ENCODE peak calls at places on chromosomes 4 and X, in eight cellular contexts. O is fibroblast of lung, B is HCT116, M is tibial nerve, Y is esophagus muscularis mucosa, L is right atrium auricular region, V is A549, H is brain microvascular endothelial cell. W is an unnamed sample.

GRCh38 chr4:182339246-182339645 is 96.0 kb downstream of the TENM3 start:
- DNase-seq in O (no peak), B (no peak), M (no peak), Y (no peak), L (no peak), V (no peak), H (no peak), W (no peak)

GRCh38 chr4:2637956-2638552 is 101.6 kb downstream of the FAM193A start:
- DNase-seq in O (no peak), B (no peak), M (no peak), Y (no peak), L (no peak), V (no peak), H (no peak), W (no peak)

GRCh38 chrX:48648299-48648698 is 35.3 kb upstream of the WAS start:
- DNase-seq in O (peak; percentile 71), B (no peak), M (peak; percentile 15), Y (no peak), L (peak; percentile 59), V (no peak), H (peak; percentile 12), W (peak; percentile 21)

GRCh38 chr4:110780538-110780937 is 157.7 kb upstream of the PITX2 start:
- DNase-seq in O (no peak), B (no peak), M (no peak), Y (no peak), L (no peak), V (no peak), H (no peak), W (no peak)

GRCh38 chrX:39532761-39533160 is 565.0 kb downstream of the BCOR start:
- DNase-seq in O (no peak), B (no peak), M (no peak), Y (no peak), L (no peak), V (no peak), H (no peak), W (no peak)

GRCh38 chr4:73599182-73599581 is 21.1 kb downstream of the RASSF6 start:
- DNase-seq in O (peak; percentile 85), B (peak; percentile 38), M (peak; percentile 12), Y (no peak), L (no peak), V (peak; percentile 51), H (peak; percentile 36), W (no peak)

GRCh38 chr4:54971474-54971950 is 153.9 kb downstream of the KDR start:
- DNase-seq in O (peak; percentile 73), B (peak; percentile 53), M (no peak), Y (no peak), L (no peak), V (peak; percentile 28), H (peak; percentile 44), W (no peak)

GRCh38 chrX:19833034-19833677 is 54.2 kb downstream of the SH3KBP1 start:
- DNase-seq in O (no peak), B (no peak), M (no peak), Y (no peak), L (no peak), V (no peak), H (no peak), W (no peak)

GRCh38 chr4:163748474-163748873 is 254.0 kb downstream of the TMA16 start:
- DNase-seq in O (peak; percentile 13), B (no peak), M (no peak), Y (no peak), L (no peak), V (no peak), H (peak; percentile 5), W (no peak)

DNA sequence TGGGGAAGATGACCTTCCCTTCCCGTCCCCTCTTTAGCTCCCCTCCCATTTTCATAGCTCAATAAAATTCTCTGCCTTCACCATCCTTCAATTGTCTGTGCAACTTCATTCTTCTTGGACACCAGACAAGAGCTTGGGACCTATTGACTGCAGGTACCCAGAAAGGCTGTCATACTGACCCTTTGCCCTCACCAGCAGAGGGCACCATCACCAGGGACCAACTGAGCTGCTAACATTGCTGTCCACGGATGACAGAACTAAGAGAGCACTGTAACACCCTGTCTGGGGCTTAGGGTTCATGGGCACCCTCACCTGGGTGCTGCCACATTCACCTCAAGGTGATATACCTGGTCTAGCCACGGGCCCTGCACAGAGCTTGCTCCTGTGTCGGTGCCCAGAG is 141.3 kb upstream of the VCX3B start:
- DNase-seq in O (no peak), B (no peak), M (no peak), Y (no peak), L (no peak), V (no peak), H (no peak), W (no peak)
- TF ChIP-seq CTCF in O (no peak), B (no peak), M (no peak), Y (no peak), L (no peak), V (no peak), H (peak; percentile 26), W (peak; percentile 18)

GRCh38 chr4:70759126-70759525 is 37.4 kb downstream of the RUFY3 start:
- DNase-seq in O (no peak), B (no peak), M (no peak), Y (no peak), L (no peak), V (no peak), H (peak; percentile 18), W (no peak)
- H3K4me3 ChIP-seq in O (no peak overlapping the region), B (no peak overlapping the region), M (no peak overlapping the region), Y (no peak overlapping the region), L (peak overlapping the region; percentile 1), V (no peak overlapping the region), H (no peak overlapping the region), W (no peak overlapping the region)

GRCh38 chrX:132956421-132957210 is 1.8 kb downstream of the HS6ST2 start:
- DNase-seq in O (no peak), B (no peak), M (no peak), Y (no peak), L (no peak), V (no peak), H (no peak), W (no peak)

GRCh38 chrX:132957211-132958085 is 981 bp downstream of the HS6ST2 start:
- DNase-seq in O (no peak), B (no peak), M (no peak), Y (no peak), L (no peak), V (no peak), H (no peak), W (no peak)

GRCh38 chrX:132955710-132956109 is 2.7 kb downstream of the HS6ST2 start:
- DNase-seq in O (no peak), B (no peak), M (no peak), Y (no peak), L (no peak), V (no peak), H (no peak), W (no peak)

GRCh38 chrX:132954323-132954722 is 4.1 kb downstream of the HS6ST2 start:
- DNase-seq in O (no peak), B (no peak), M (no peak), Y (no peak), L (no peak), V (no peak), H (no peak), W (no peak)

DNA sequence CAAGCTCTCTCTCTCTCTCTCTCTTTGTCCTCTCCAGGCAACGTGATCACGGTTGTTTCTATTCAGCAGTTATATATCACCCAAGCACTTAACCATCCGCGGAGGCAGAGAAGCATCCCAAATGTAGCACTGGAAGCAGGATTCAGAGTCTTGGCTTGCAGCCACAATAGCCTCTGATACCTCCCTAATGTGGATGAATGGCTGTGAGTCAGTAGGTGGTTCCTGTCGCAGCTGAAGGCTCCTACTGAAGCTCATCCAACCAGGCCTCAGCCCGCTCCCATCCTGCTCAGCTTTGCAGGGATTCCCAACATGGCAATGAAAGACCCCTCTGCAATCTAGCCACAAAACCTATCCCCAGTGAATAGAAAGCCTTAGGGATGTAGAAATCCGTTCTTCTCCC is 5.1 kb downstream of the HS6ST2 start:
- DNase-seq in O (no peak), B (no peak), M (no peak), Y (no peak), L (no peak), V (no peak), H (no peak), W (no peak)
- TF ChIP-seq CTCF in O (no peak), B (no peak), M (no peak), Y (no peak), L (no peak), V (no peak), H (no peak), W (no peak)

GRCh38 chrX:124736553-124737240 is 390.3 kb downstream of the SH2D1A start:
- DNase-seq in O (no peak), B (no peak), M (no peak), Y (no peak), L (no peak), V (no peak), H (no peak), W (no peak)
- H3K4me3 ChIP-seq in O (no peak overlapping the region), B (no peak overlapping the region), M (no peak overlapping the region), Y (no peak overlapping the region), L (no peak overlapping the region), V (no peak overlapping the region), H (no peak overlapping the region), W (no peak overlapping the region)

GRCh38 chr4:165514739-165515138 is 135.9 kb downstream of the CPE start:
- DNase-seq in O (no peak), B (no peak), M (no peak), Y (no peak), L (no peak), V (no peak), H (no peak), W (no peak)
- TF ChIP-seq CTCF in O (no peak), B (no peak), M (no peak), Y (no peak), L (no peak), V (no peak), H (no peak), W (no peak)

GRCh38 chr4:173697840-173698239 is 167.8 kb upstream of the HAND2 start:
- DNase-seq in O (no peak), B (no peak), M (no peak), Y (no peak), L (no peak), V (no peak), H (no peak), W (no peak)

GRCh38 chr4:173700650-173701049 is 170.6 kb upstream of the HAND2 start:
- DNase-seq in O (no peak), B (no peak), M (no peak), Y (no peak), L (no peak), V (no peak), H (no peak), W (no peak)

GRCh38 chr4:173696551-173696950 is 166.5 kb upstream of the HAND2 start:
- DNase-seq in O (no peak), B (no peak), M (no peak), Y (no peak), L (no peak), V (no peak), H (no peak), W (no peak)

GRCh38 chr4:173699841-173700475 is 169.9 kb upstream of the HAND2 start:
- DNase-seq in O (no peak), B (no peak), M (no peak), Y (no peak), L (no peak), V (no peak), H (no peak), W (no peak)

GRCh38 chr4:173698557-173699262 is 168.7 kb upstream of the HAND2 start:
- DNase-seq in O (no peak), B (no peak), M (no peak), Y (no peak), L (no peak), V (no peak), H (no peak), W (peak; percentile 39)
- H3K4me3 ChIP-seq in O (no peak overlapping the region), B (no peak overlapping the region), M (no peak overlapping the region), Y (no peak overlapping the region), L (no peak overlapping the region), V (no peak overlapping the region), H (no peak overlapping the region), W (no peak overlapping the region)

GRCh38 chr4:89599026-89599425 is 237.9 kb downstream of the SNCA start:
- DNase-seq in O (peak; percentile 38), B (no peak), M (no peak), Y (no peak), L (no peak), V (no peak), H (no peak), W (no peak)

GRCh38 chr4:89598602-89599001 is 238.4 kb downstream of the SNCA start:
- DNase-seq in O (peak; percentile 48), B (peak; percentile 26), M (no peak), Y (no peak), L (no peak), V (peak; percentile 1), H (no peak), W (peak; percentile 3)
- TF ChIP-seq CTCF in O (no peak), B (peak; percentile 27), M (no peak), Y (no peak), L (no peak), V (peak; percentile 23), H (peak; percentile 43), W (peak; percentile 44)